ENCODE peak calls at places on chromosomes 11 and 22, in four cellular contexts. G is T follicular helper cell, W is PC-9, A is pulmonary artery endothelial cell. L is an unnamed sample.

GRCh38 chr11:2837096-2837601 is 48.4 kb downstream of the CDKN1C start:
- DNase-seq in W (peak), G (no peak), A (no peak), L (no peak)

GRCh38 chr22:38864361-38865191 is 7.4 kb downstream of the CBX6 start:
- DNase-seq in A (no peak), G (no peak), W (no peak), L (no peak)

GRCh38 chr11:94304559-94304958 is at the start of gene IZUMO1R:
- DNase-seq in G (no peak), W (no peak), A (no peak), L (no peak)

GRCh38 chr11:11813288-11813962 is 28.3 kb upstream of the USP47 start:
- DNase-seq in G (no peak), W (peak), A (no peak), L (no peak)

GRCh38 chr11:94740083-94740974 is 27.8 kb upstream of the AMOTL1 start:
- DNase-seq in G (no peak), W (no peak), A (no peak), L (no peak)

GRCh38 chr11:88553204-88553603 is 215.7 kb upstream of the CTSC start:
- DNase-seq in G (no peak), A (no peak), W (no peak), L (no peak)

GRCh38 chr11:78094250-78094649 is 14.6 kb upstream of the NDUFC2 start:
- DNase-seq in G (no peak), A (no peak), W (no peak), L (no peak)

GRCh38 chr11:122784325-122785155 is 53.8 kb upstream of the CRTAM start:
- DNase-seq in W (no peak), A (peak), G (no peak), L (no peak)

GRCh38 chr22:49026476-49027121 is 801.1 kb downstream of the BRD1 start:
- DNase-seq in W (no peak), G (no peak), A (no peak), L (no peak)

GRCh38 chr22:50612715-50613221 is 12.2 kb downstream of the MAPK8IP2 start:
- DNase-seq in G (no peak), A (no peak), W (peak), L (no peak)

GRCh38 chr11:65290448-65291165 is 24.1 kb upstream of the CDC42EP2 start:
- DNase-seq in G (no peak), A (peak), W (peak), L (no peak)

GRCh38 chr22:45760682-45761081 is 89.0 kb downstream of the ATXN10 start:
- DNase-seq in G (no peak), A (no peak), W (no peak), L (no peak)

GRCh38 chr11:124405611-124406010 is 6.8 kb upstream of the OR8B3 start:
- DNase-seq in W (no peak), A (no peak), G (no peak), L (no peak)

GRCh38 chr11:68358416-68358815 is 46.0 kb downstream of the LRP5 start:
- DNase-seq in A (no peak), W (no peak), G (no peak), L (no peak)

GRCh38 chr11:1682225-1682901 is 14.6 kb upstream of the KRTAP5-6 start:
- DNase-seq in W (no peak), G (no peak), A (no peak), L (no peak)

GRCh38 chr11:73538381-73538872 is 59.5 kb downstream of the FAM168A start:
- DNase-seq in W (no peak), A (no peak), G (no peak), L (no peak)

GRCh38 chr22:50445071-50445879 is 29.6 kb downstream of the SBF1 start:
- DNase-seq in W (no peak), G (peak), A (no peak), L (peak)

GRCh38 chr11:85620243-85620642 is 6.9 kb downstream of the DLG2 start:
- DNase-seq in G (no peak), A (no peak), W (no peak), L (no peak)

GRCh38 chr11:45180158-45180887 is 33.9 kb downstream of the PRDM11 start:
- DNase-seq in W (peak), A (no peak), G (no peak), L (no peak)

GRCh38 chr11:78659326-78660319 is 85.0 kb upstream of the NARS2 start:
- DNase-seq in A (no peak), G (no peak), W (no peak), L (no peak)

GRCh38 chr11:93689166-93689734 is 27.8 kb downstream of the CEP295 start:
- DNase-seq in G (no peak), A (no peak), W (no peak), L (no peak)

GRCh38 chr22:48118654-48119053 is 1356.2 kb downstream of the TBC1D22A start:
- DNase-seq in G (no peak), A (no peak), W (no peak), L (no peak)

GRCh38 chr11:2257023-2257700 is 13.2 kb downstream of the ASCL2 start:
- DNase-seq in A (no peak), W (peak), G (no peak), L (no peak)

GRCh38 chr11:65506770-65507485 is 8.1 kb downstream of the MALAT1 start:
- DNase-seq in W (no peak), A (peak), G (no peak), L (no peak)

GRCh38 chr22:46097268-46097900 is 52.9 kb upstream of the PPARA start:
- DNase-seq in A (no peak), G (no peak), W (no peak), L (no peak)

GRCh38 chr11:10377182-10377581 is 72.3 kb downstream of the ADM start:
- DNase-seq in G (no peak), W (no peak), A (no peak), L (no peak)

GRCh38 chr11:47879259-47880184 is 31.4 kb upstream of the NUP160 start:
- DNase-seq in G (no peak), W (no peak), A (no peak), L (no peak)

GRCh38 chr11:79156031-79156430 is 284.8 kb downstream of the TENM4 start:
- DNase-seq in A (no peak), G (no peak), W (no peak), L (no peak)

GRCh38 chr22:49433717-49434611 is 393.7 kb downstream of the BRD1 start:
- DNase-seq in G (no peak), W (peak), A (no peak), L (no peak)

GRCh38 chr11:60809691-60810090 is 24.6 kb downstream of the MS4A10 start:
- DNase-seq in A (no peak), W (no peak), G (no peak), L (no peak)

L was measured in stimulated activated CD8-positive, alpha-beta memory T cell treated with anti-CD3 and anti-CD28 coated beads, Interleukin-4, amount 100 ng/mL, for 24 hours.